ENCODE peak calls at places on chromosomes 6 and 20, in four cellular contexts. G is omental fat pad, Q is stomach, R is endothelial cell of umbilical vein. X is an unnamed sample.

GRCh38 chr20:38055294-38055693 is 21.7 kb downstream of the RPRD1B start:
- DNase-seq in G (no peak), Q (no peak), R (no peak), X (no peak)

GRCh38 chr6:33426590-33427563 is 7.0 kb downstream of the SYNGAP1 start:
- DNase-seq in G (no peak), Q (no peak), R (no peak), X (no peak)

GRCh38 chr6:137443901-137444300 is 50.3 kb downstream of the OLIG3 start:
- DNase-seq in G (no peak), Q (no peak), R (no peak), X (no peak)

GRCh38 chr20:20358801-20359200 is 9.1 kb upstream of the INSM1 start:
- DNase-seq in G (no peak), Q (no peak), R (no peak), X (no peak)

GRCh38 chr6:13331516-13332348 is 3.4 kb upstream of the TBC1D7 start:
- DNase-seq in G (no peak), Q (no peak), R (peak), X (no peak)

GRCh38 chr6:169794317-169795055 is 43.1 kb downstream of the ERMARD start:
- DNase-seq in G (no peak), Q (peak), R (no peak), X (no peak)

GRCh38 chr20:56244259-56244658 is 4.3 kb upstream of the MC3R start:
- DNase-seq in G (no peak), Q (no peak), R (no peak), X (no peak)

GRCh38 chr6:124223596-124223995 is 419.9 kb downstream of the NKAIN2 start:
- DNase-seq in G (no peak), Q (no peak), R (no peak), X (no peak)

GRCh38 chr20:35953411-35954199 is 697 bp downstream of the SCAND1 start:
- DNase-seq in G (no peak), Q (peak), R (peak), X (peak)

GRCh38 chr6:110282412-110282811 is 75.7 kb downstream of the METTL24 start:
- DNase-seq in G (no peak), Q (no peak), R (no peak), X (no peak)

GRCh38 chr20:5919634-5920544 is 30.4 kb downstream of the TRMT6 start:
- DNase-seq in G (no peak), Q (no peak), R (no peak), X (no peak)

GRCh38 chr6:45477785-45478184 is 100.1 kb upstream of the SUPT3H start:
- DNase-seq in G (no peak), Q (no peak), R (no peak), X (no peak)

GRCh38 chr6:162680367-162680766 is 47.2 kb downstream of the PRKN start:
- DNase-seq in G (no peak), Q (no peak), R (no peak), X (no peak)

GRCh38 chr6:50837589-50838445 is 19.1 kb downstream of the TFAP2B start:
- DNase-seq in G (no peak), Q (no peak), R (no peak), X (no peak)

GRCh38 chr6:109165392-109165964 is 70.2 kb downstream of the CEP57L1 start:
- DNase-seq in G (no peak), Q (no peak), R (peak), X (peak)

GRCh38 chr20:55057779-55058415 is 582.5 kb downstream of the DOK5 start:
- DNase-seq in G (no peak), Q (no peak), R (no peak), X (no peak)

GRCh38 chr6:129863664-129864063 is 2.5 kb upstream of the TMEM244 start:
- DNase-seq in G (no peak), Q (no peak), R (no peak), X (peak)

GRCh38 chr6:123276439-123277045 is 280.5 kb downstream of the CLVS2 start:
- DNase-seq in G (no peak), Q (no peak), R (no peak), X (no peak)

GRCh38 chr20:11229772-11230171 is 556.0 kb upstream of the JAG1 start:
- DNase-seq in G (no peak), Q (peak), R (peak), X (peak)

GRCh38 chr20:1122388-1123315 is 4.2 kb downstream of the PSMF1 start:
- DNase-seq in G (no peak), Q (peak), R (peak), X (peak)

GRCh38 chr6:54935739-54936138 is 89.2 kb downstream of the FAM83B start:
- DNase-seq in G (no peak), Q (no peak), R (no peak), X (peak)

GRCh38 chr6:24796616-24797290 is 2.0 kb downstream of the ARMH2 start:
- DNase-seq in G (no peak), Q (no peak), R (no peak), X (no peak)

GRCh38 chr6:33251390-33252012 is 20.2 kb downstream of the VPS52 start:
- DNase-seq in G (no peak), Q (no peak), R (no peak), X (no peak)

GRCh38 chr6:170114956-170115855 is 175.7 kb downstream of the DLL1 start:
- DNase-seq in G (no peak), Q (peak), R (no peak), X (no peak)

GRCh38 chr6:127342946-127343752 is at the start of gene ECHDC1:
- DNase-seq in G (peak), Q (peak), R (peak), X (peak)

GRCh38 chr6:25179051-25179778 is 100.0 kb upstream of the CARMIL1 start:
- DNase-seq in G (no peak), Q (no peak), R (peak), X (no peak)

GRCh38 chr20:54844346-54844745 is 369.0 kb downstream of the DOK5 start:
- DNase-seq in G (no peak), Q (no peak), R (no peak), X (no peak)

GRCh38 chr6:69732045-69732444 is 64.8 kb downstream of the LMBRD1 start:
- DNase-seq in G (no peak), Q (no peak), R (no peak), X (no peak)

GRCh38 chr6:157530126-157530525 is 149.1 kb downstream of the ZDHHC14 start:
- DNase-seq in G (no peak), Q (no peak), R (peak), X (no peak)

GRCh38 chr20:9981834-9982233 is 53.0 kb upstream of the ANKEF1 start:
- DNase-seq in G (no peak), Q (no peak), R (no peak), X (no peak)

GRCh38 chr6:90537027-90537426 is 49.8 kb downstream of the MAP3K7 start:
- DNase-seq in G (no peak), Q (no peak), R (no peak), X (no peak)

GRCh38 chr6:156976144-156977088 is 199.2 kb downstream of the ARID1B start:
- DNase-seq in G (no peak), Q (no peak), R (no peak), X (no peak)

GRCh38 chr6:71349976-71350615 is 61.5 kb downstream of the OGFRL1 start:
- DNase-seq in G (no peak), Q (no peak), R (peak), X (no peak)

GRCh38 chr6:156949376-156949775 is 172.2 kb downstream of the ARID1B start:
- DNase-seq in G (no peak), Q (no peak), R (peak), X (peak)

GRCh38 chr6:139586273-139586672 is 211.8 kb upstream of the CITED2 start:
- DNase-seq in G (no peak), Q (no peak), R (no peak), X (no peak)

GRCh38 chr6:16765235-16765634 is 4.0 kb upstream of the ATXN1 start:
- DNase-seq in G (no peak), Q (no peak), R (no peak), X (no peak)

GRCh38 chr6:92124126-92124525 is 1295.2 kb downstream of the EPHA7 start:
- DNase-seq in G (no peak), Q (no peak), R (no peak), X (no peak)

GRCh38 chr6:92125681-92126080 is 1293.7 kb downstream of the EPHA7 start:
- DNase-seq in G (no peak), Q (no peak), R (no peak), X (no peak)

GRCh38 chr6:92121228-92121627 is 1298.1 kb downstream of the EPHA7 start:
- DNase-seq in G (no peak), Q (no peak), R (no peak), X (no peak)

GRCh38 chr6:92126088-92126487 is 1293.3 kb downstream of the EPHA7 start:
- DNase-seq in G (no peak), Q (no peak), R (no peak), X (peak)

DNA sequence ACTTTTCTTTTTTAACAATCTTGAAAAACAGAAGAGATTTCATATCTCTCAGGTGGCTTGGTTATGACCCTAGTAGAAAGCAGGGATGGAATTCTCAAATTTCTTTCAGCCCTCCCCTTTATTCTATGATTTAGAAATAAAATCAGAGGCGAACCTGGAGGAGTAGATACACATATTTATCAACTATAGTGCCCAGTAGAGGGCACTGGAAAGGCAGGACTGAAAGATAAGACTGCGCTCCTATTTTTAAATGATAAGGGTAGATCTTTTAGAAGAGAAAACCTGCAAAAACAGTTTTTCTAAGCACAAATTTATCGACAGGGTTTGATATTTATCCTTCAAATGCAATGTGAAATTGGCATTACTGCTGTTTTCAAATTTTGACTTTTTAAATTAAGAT is 1296.6 kb downstream of the EPHA7 start:
- DNase-seq in G (no peak), Q (no peak), R (peak), X (no peak)
- TF ChIP-seq CTCF in G (no peak), Q (no peak), R (no peak), X (no peak)

GRCh38 chr20:25574411-25574810 is 10.9 kb downstream of the NINL start:
- DNase-seq in G (no peak), Q (no peak), R (peak), X (peak)
- TF ChIP-seq CTCF in G (no peak), Q (no peak), R (peak), X (no peak)

GRCh38 chr20:57255183-57255582 is 11.3 kb downstream of the BMP7 start:
- DNase-seq in G (no peak), Q (no peak), R (no peak), X (no peak)

GRCh38 chr20:57259179-57260021 is 7.0 kb downstream of the BMP7 start:
- DNase-seq in G (no peak), Q (no peak), R (no peak), X (no peak)

GRCh38 chr20:57258055-57258454 is 8.4 kb downstream of the BMP7 start:
- DNase-seq in G (no peak), Q (no peak), R (no peak), X (no peak)

GRCh38 chr20:57256205-57256604 is 10.2 kb downstream of the BMP7 start:
- DNase-seq in G (no peak), Q (no peak), R (no peak), X (no peak)

GRCh38 chr20:57256908-57257307 is 9.5 kb downstream of the BMP7 start:
- DNase-seq in G (no peak), Q (no peak), R (no peak), X (no peak)
- TF ChIP-seq CTCF in G (no peak), Q (no peak), R (no peak), X (no peak)

GRCh38 chr6:44258921-44259320 is 1.6 kb upstream of the SLC35B2 start:
- DNase-seq in G (no peak), Q (no peak), R (no peak), X (no peak)

GRCh38 chr6:44257007-44257752 is at the start of gene SLC35B2:
- DNase-seq in G (no peak), Q (peak), R (peak), X (peak)

GRCh38 chr6:44256291-44257006 is 879 bp downstream of the SLC35B2 start:
- DNase-seq in G (no peak), Q (peak), R (no peak), X (peak)

GRCh38 chr6:44258325-44258863 is 1.1 kb upstream of the SLC35B2 start:
- DNase-seq in G (no peak), Q (no peak), R (no peak), X (no peak)

DNA sequence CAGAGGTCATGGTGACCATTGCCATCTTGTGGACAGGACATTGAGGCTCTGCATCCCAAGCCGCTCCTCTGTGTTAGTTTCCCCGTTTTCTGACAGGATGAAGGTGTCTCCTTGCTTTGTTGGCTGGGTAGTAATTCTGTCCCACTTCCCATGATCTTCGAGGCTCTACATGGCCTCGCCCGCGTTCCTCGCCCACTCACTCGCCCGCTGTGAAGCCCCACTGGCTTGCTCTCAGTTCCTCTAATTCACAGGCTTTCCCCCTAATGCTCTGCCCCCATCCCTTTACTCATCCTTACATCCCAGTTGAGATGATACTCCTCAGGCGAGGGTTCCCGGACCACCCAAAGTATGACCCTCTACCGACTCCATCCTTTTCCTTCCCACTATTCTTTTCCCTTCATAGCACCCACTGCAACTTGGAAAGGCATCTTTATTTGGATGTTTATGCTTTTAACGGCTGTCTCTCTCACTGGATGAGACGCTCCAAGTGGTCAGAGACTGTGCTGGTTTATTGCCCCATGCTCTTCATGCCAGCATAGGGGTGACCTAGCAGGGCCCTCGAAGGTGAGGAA is 511 bp upstream of the SLC35B2 start:
- DNase-seq in G (no peak), Q (no peak), R (no peak), X (no peak)
- TF ChIP-seq CTCF in G (no peak), Q (no peak), R (no peak), X (no peak)

DNA sequence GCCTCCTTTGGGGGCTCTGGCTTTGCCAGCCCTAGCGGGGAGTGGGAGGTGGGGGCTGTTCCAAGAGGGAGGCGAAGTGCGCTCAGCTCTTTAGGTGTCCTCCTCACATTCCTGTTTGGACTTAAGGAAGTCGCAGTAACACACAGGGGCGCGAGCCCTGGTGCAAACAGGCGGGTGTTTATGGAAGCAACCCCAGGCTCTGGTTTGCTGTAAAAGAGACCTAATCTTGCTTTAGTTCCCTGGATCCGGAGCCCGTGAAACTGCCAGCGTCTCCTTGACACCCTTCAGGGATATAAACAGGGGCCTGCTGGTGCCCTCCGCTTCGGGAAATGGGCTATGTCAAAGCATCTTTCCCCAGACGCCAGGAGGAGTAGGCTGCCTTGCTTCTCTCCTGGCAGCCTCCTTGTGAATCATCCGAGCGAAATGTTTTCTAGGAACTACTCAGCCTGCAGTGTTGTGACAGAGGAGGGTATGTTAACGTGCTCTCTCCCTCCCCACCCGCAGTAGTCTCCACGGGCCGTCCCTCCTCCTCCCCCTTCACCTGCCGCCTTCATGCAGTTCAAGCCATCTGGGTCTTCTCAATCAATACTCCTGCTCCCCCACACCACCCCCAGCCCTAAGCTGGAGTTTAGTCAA is 168.0 kb upstream of the LRFN2 start:
- DNase-seq in G (no peak), Q (no peak), R (no peak), X (no peak)
- TF ChIP-seq CTCF in G (no peak), Q (no peak), R (no peak), X (no peak)

DNA sequence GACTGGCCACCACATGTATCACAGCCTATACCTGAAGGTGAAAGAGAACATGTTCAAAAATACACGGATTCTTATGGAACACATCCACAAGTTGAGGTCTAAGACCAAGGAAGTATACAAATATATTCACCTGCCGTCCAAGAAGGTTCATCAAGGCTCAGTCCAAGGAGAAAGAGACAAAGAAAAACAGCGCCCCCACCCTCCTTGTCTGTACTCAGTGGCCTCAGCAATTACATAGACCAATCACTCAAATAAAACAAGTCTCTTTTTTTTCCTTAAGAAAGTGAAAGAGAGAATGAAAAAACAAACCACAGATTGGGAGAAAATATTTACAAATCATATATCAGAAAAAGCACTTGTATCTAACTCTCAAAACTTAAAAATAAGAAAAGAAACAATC is 19.5 kb downstream of the CPXM1 start:
- DNase-seq in G (no peak), Q (no peak), R (no peak), X (no peak)
- TF ChIP-seq CTCF in G (no peak), Q (no peak), R (no peak), X (no peak)

GRCh38 chr6:144585217-144585814 is 300.2 kb downstream of the UTRN start:
- DNase-seq in G (no peak), Q (no peak), R (peak), X (peak)
- TF ChIP-seq CTCF in G (no peak), Q (peak), R (peak), X (peak)

X was measured in Calu3.